ENCODE peak calls at places on chromosomes 1 and 21, in seven cellular contexts. One of them, this sample, is unnamed.

GRCh38 chr1:114671011-114671938 is 1.4 kb upstream of the DENND2C start:
- DNase-seq in H9: no peak
- DNase-seq in IMR-90: peak
- DNase-seq in neuronal stem cell: no peak
- DNase-seq in mesendoderm: no peak
- DNase-seq in H1: no peak
- DNase-seq in trophoblast cell: peak
- DNase-seq in this sample: peak

GRCh38 chr1:184387871-184388670 is 1.2 kb downstream of the C1orf21 start:
- DNase-seq in H9: no peak
- DNase-seq in IMR-90: peak
- DNase-seq in neuronal stem cell: no peak
- DNase-seq in mesendoderm: peak
- DNase-seq in H1: no peak
- DNase-seq in trophoblast cell: peak
- DNase-seq in this sample: peak

GRCh38 chr21:29306920-29307319 is 8.2 kb downstream of the BACH1 start:
- DNase-seq in H9: no peak
- DNase-seq in IMR-90: no peak
- DNase-seq in neuronal stem cell: no peak
- DNase-seq in mesendoderm: no peak
- DNase-seq in H1: no peak
- DNase-seq in trophoblast cell: no peak
- DNase-seq in this sample: no peak

GRCh38 chr1:115545791-115546733 is 95.7 kb upstream of the VANGL1 start:
- DNase-seq in H9: peak
- DNase-seq in IMR-90: peak
- DNase-seq in neuronal stem cell: no peak
- DNase-seq in mesendoderm: peak
- DNase-seq in H1: peak
- DNase-seq in trophoblast cell: peak
- DNase-seq in this sample: peak

GRCh38 chr1:158445371-158445770 is 16.3 kb upstream of the OR10K1 start:
- DNase-seq in H9: no peak
- DNase-seq in IMR-90: no peak
- DNase-seq in neuronal stem cell: no peak
- DNase-seq in mesendoderm: no peak
- DNase-seq in H1: no peak
- DNase-seq in trophoblast cell: no peak
- DNase-seq in this sample: no peak

GRCh38 chr21:27759091-27759659 is 792.3 kb upstream of the ADAMTS5 start:
- DNase-seq in H9: peak
- DNase-seq in IMR-90: no peak
- DNase-seq in neuronal stem cell: no peak
- DNase-seq in mesendoderm: peak
- DNase-seq in H1: peak
- DNase-seq in trophoblast cell: no peak
- DNase-seq in this sample: peak

GRCh38 chr21:36060159-36060921 is at the start of gene SETD4:
- DNase-seq in H9: peak
- DNase-seq in IMR-90: peak
- DNase-seq in neuronal stem cell: peak
- DNase-seq in mesendoderm: peak
- DNase-seq in H1: peak
- DNase-seq in trophoblast cell: peak
- DNase-seq in this sample: peak

GRCh38 chr1:14745321-14745720 is 146.8 kb downstream of the KAZN start:
- DNase-seq in H9: no peak
- DNase-seq in IMR-90: no peak
- DNase-seq in neuronal stem cell: no peak
- DNase-seq in mesendoderm: no peak
- DNase-seq in H1: no peak
- DNase-seq in trophoblast cell: no peak
- DNase-seq in this sample: no peak

GRCh38 chr1:1182491-1183220 is 9.0 kb downstream of the TTLL10 start:
- DNase-seq in H9: peak
- DNase-seq in IMR-90: no peak
- DNase-seq in neuronal stem cell: no peak
- DNase-seq in mesendoderm: no peak
- DNase-seq in H1: no peak
- DNase-seq in trophoblast cell: no peak
- DNase-seq in this sample: no peak

GRCh38 chr1:226790545-226791181 is 51.6 kb upstream of the ITPKB start:
- DNase-seq in H9: no peak
- DNase-seq in IMR-90: no peak
- DNase-seq in neuronal stem cell: no peak
- DNase-seq in mesendoderm: no peak
- DNase-seq in H1: no peak
- DNase-seq in trophoblast cell: no peak
- DNase-seq in this sample: no peak

GRCh38 chr1:167510880-167511279 is 7.4 kb downstream of the CD247 start:
- DNase-seq in H9: no peak
- DNase-seq in IMR-90: no peak
- DNase-seq in neuronal stem cell: no peak
- DNase-seq in mesendoderm: no peak
- DNase-seq in H1: no peak
- DNase-seq in trophoblast cell: no peak
- DNase-seq in this sample: no peak

GRCh38 chr1:184691719-184692324 is 62.8 kb downstream of the EDEM3 start:
- DNase-seq in H9: no peak
- DNase-seq in IMR-90: peak
- DNase-seq in neuronal stem cell: peak
- DNase-seq in mesendoderm: peak
- DNase-seq in H1: no peak
- DNase-seq in trophoblast cell: peak
- DNase-seq in this sample: peak

GRCh38 chr1:150613061-150613920 is 16.1 kb downstream of the ENSA start:
- DNase-seq in H9: no peak
- DNase-seq in IMR-90: peak
- DNase-seq in neuronal stem cell: no peak
- DNase-seq in mesendoderm: no peak
- DNase-seq in H1: no peak
- DNase-seq in trophoblast cell: peak
- DNase-seq in this sample: peak

GRCh38 chr1:93955765-93956164 is 46.5 kb upstream of the GCLM start:
- DNase-seq in H9: no peak
- DNase-seq in IMR-90: no peak
- DNase-seq in neuronal stem cell: no peak
- DNase-seq in mesendoderm: no peak
- DNase-seq in H1: no peak
- DNase-seq in trophoblast cell: no peak
- DNase-seq in this sample: no peak

GRCh38 chr1:12197483-12197880 is 30.7 kb downstream of the TNFRSF1B start:
- DNase-seq in H9: no peak
- DNase-seq in IMR-90: no peak
- DNase-seq in neuronal stem cell: no peak
- DNase-seq in mesendoderm: no peak
- DNase-seq in H1: no peak
- DNase-seq in trophoblast cell: no peak
- DNase-seq in this sample: no peak

GRCh38 chr1:41399148-41399795 is 38.0 kb downstream of the FOXO6 start:
- DNase-seq in H9: peak
- DNase-seq in IMR-90: no peak
- DNase-seq in neuronal stem cell: no peak
- DNase-seq in mesendoderm: peak
- DNase-seq in H1: no peak
- DNase-seq in trophoblast cell: no peak
- DNase-seq in this sample: no peak

GRCh38 chr1:154852845-154853244 is 17.2 kb downstream of the KCNN3 start:
- DNase-seq in H9: no peak
- DNase-seq in IMR-90: no peak
- DNase-seq in neuronal stem cell: no peak
- DNase-seq in mesendoderm: no peak
- DNase-seq in H1: no peak
- DNase-seq in trophoblast cell: no peak
- DNase-seq in this sample: no peak

GRCh38 chr1:17621691-17622090 is 82.2 kb downstream of the ARHGEF10L start:
- DNase-seq in H9: no peak
- DNase-seq in IMR-90: no peak
- DNase-seq in neuronal stem cell: no peak
- DNase-seq in mesendoderm: no peak
- DNase-seq in H1: no peak
- DNase-seq in trophoblast cell: no peak
- DNase-seq in this sample: no peak
- H3K4ac ChIP-seq in H9: no peak
- H3K4ac ChIP-seq in IMR-90: no peak
- H3K4ac ChIP-seq in neuronal stem cell: no peak
- H3K4ac ChIP-seq in mesendoderm: no peak
- H3K4ac ChIP-seq in H1: no peak
- H3K4ac ChIP-seq in trophoblast cell: no peak
- H3K4ac ChIP-seq in this sample: no peak

GRCh38 chr1:216917039-216917438 is 193.8 kb upstream of the ESRRG start:
- DNase-seq in H9: no peak
- DNase-seq in IMR-90: no peak
- DNase-seq in neuronal stem cell: no peak
- DNase-seq in mesendoderm: no peak
- DNase-seq in H1: no peak
- DNase-seq in trophoblast cell: no peak
- DNase-seq in this sample: no peak
- H2BK120ac ChIP-seq in H9: no peak
- H2BK120ac ChIP-seq in IMR-90: no peak
- H2BK120ac ChIP-seq in neuronal stem cell: no peak
- H2BK120ac ChIP-seq in mesendoderm: no peak
- H2BK120ac ChIP-seq in H1: no peak
- H2BK120ac ChIP-seq in trophoblast cell: no peak
- H2BK120ac ChIP-seq in this sample: no peak

GRCh38 chr1:8443558-8444194 is 125.8 kb downstream of the SLC45A1 start:
- DNase-seq in H9: peak
- DNase-seq in IMR-90: no peak
- DNase-seq in neuronal stem cell: no peak
- DNase-seq in mesendoderm: peak
- DNase-seq in H1: peak
- DNase-seq in trophoblast cell: peak
- DNase-seq in this sample: no peak

GRCh38 chr1:8450312-8450711 is 132.4 kb downstream of the SLC45A1 start:
- DNase-seq in H9: no peak
- DNase-seq in IMR-90: no peak
- DNase-seq in neuronal stem cell: no peak
- DNase-seq in mesendoderm: no peak
- DNase-seq in H1: no peak
- DNase-seq in trophoblast cell: no peak
- DNase-seq in this sample: no peak

GRCh38 chr1:8447616-8448150 is 129.8 kb downstream of the SLC45A1 start:
- DNase-seq in H9: no peak
- DNase-seq in IMR-90: no peak
- DNase-seq in neuronal stem cell: no peak
- DNase-seq in mesendoderm: no peak
- DNase-seq in H1: no peak
- DNase-seq in trophoblast cell: peak
- DNase-seq in this sample: no peak

DNA sequence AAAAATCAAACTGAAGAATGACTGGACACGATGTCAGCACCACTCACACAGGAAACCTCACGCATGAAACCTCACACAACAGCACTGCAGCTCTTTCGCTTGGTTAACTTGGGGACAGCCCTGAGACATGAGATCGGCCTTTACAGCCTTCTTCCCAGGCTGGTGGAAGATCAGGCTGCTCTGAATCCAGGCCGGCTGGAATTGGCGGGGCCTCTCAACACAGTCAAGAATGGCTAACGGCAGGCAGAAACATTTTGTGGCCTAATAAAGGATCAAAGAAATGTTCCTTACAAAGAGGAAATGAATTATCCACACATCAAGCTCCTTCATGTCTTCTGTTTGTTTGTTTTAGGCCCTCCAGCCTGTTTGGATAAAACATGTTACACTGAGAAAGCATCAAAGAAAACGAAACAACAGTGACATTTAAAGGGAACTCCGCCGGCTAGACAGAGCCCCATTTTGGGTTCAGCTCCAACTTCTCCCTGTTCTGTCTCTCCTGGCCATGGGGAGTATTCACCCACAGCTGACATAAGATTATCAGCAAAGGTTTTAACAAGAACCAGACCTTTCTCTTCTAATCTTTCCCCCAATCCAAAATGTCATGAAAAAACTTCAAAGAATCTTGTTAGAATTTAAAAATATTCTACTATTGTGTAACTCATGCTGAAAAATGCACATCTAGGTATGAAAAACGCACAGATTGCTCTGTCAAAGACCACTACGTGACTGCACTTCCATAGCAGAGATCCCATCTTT is 131.2 kb downstream of the SLC45A1 start:
- DNase-seq in H9: no peak
- DNase-seq in IMR-90: peak
- DNase-seq in neuronal stem cell: no peak
- DNase-seq in mesendoderm: no peak
- DNase-seq in H1: no peak
- DNase-seq in trophoblast cell: peak
- DNase-seq in this sample: peak
- H4K8ac ChIP-seq in H9: no peak
- H4K8ac ChIP-seq in IMR-90: peak
- H4K8ac ChIP-seq in neuronal stem cell: no peak
- H4K8ac ChIP-seq in mesendoderm: no peak
- H4K8ac ChIP-seq in H1: no peak
- H4K8ac ChIP-seq in trophoblast cell: no peak
- H4K8ac ChIP-seq in this sample: no peak

GRCh38 chr1:32618673-32619221 is 31.6 kb downstream of the ZBTB8OS start:
- DNase-seq in H9: no peak
- DNase-seq in IMR-90: no peak
- DNase-seq in neuronal stem cell: no peak
- DNase-seq in mesendoderm: peak
- DNase-seq in H1: no peak
- DNase-seq in trophoblast cell: no peak
- DNase-seq in this sample: no peak
- H3K4ac ChIP-seq in H9: no peak
- H3K4ac ChIP-seq in IMR-90: no peak
- H3K4ac ChIP-seq in neuronal stem cell: no peak
- H3K4ac ChIP-seq in mesendoderm: no peak
- H3K4ac ChIP-seq in H1: no peak
- H3K4ac ChIP-seq in trophoblast cell: no peak
- H3K4ac ChIP-seq in this sample: no peak